ENCODE peak calls at places on chromosomes 13 and 19, in eight cellular contexts. P is AG09309, U is ELR, V is posterior cingulate gyrus, T is fibroblast of gingiva, M is Kasumi-1, Y is WTC11, J is iPS-NIHi11. X is an unnamed sample.

GRCh38 chr19:54162241-54162805 is 2.8 kb upstream of the LENG1 start:
- DNase-seq in P (no peak), U (peak; percentile 59), V (no peak), T (peak; percentile 51), M (peak; percentile 90), Y (peak; percentile 87), J (peak; percentile 65), X (peak; percentile 62)

GRCh38 chr13:108086678-108087077 is 128.7 kb downstream of the LIG4 start:
- DNase-seq in P (peak; percentile 5), U (peak; percentile 1), V (no peak), T (no peak), M (peak; percentile 45), Y (peak; percentile 29), J (no peak), X (peak; percentile 12)

GRCh38 chr19:58558066-58558622 is at the start of gene UBE2M:
- DNase-seq in P (no peak), U (peak; percentile 46), V (peak; percentile 81), T (peak; percentile 47), M (no peak), Y (peak; percentile 56), J (no peak), X (peak; percentile 39)

GRCh38 chr19:38699647-38700349 is 44.5 kb downstream of the CAPN12 start:
- DNase-seq in P (no peak), U (no peak), V (no peak), T (no peak), M (no peak), Y (no peak), J (no peak), X (no peak)

GRCh38 chr13:50320297-50320862 is 305.1 kb downstream of the KCNRG start:
- DNase-seq in P (peak; percentile 32), U (peak; percentile 82), V (no peak), T (peak; percentile 9), M (no peak), Y (no peak), J (no peak), X (peak; percentile 48)

GRCh38 chr13:31920301-31920818 is 111.2 kb upstream of the FRY start:
- DNase-seq in P (no peak), U (no peak), V (no peak), T (peak; percentile 3), M (peak; percentile 23), Y (no peak), J (no peak), X (peak; percentile 21)

GRCh38 chr19:51256053-51256682 is 5.3 kb downstream of the SIGLECL1 start:
- DNase-seq in P (no peak), U (no peak), V (no peak), T (no peak), M (no peak), Y (no peak), J (no peak), X (no peak)

GRCh38 chr19:33221641-33222040 is 4.0 kb downstream of the SLC7A10 start:
- DNase-seq in P (no peak), U (no peak), V (peak; percentile 63), T (no peak), M (no peak), Y (no peak), J (no peak), X (no peak)

GRCh38 chr13:27500806-27501534 is 50.6 kb upstream of the MTIF3 start:
- DNase-seq in P (no peak), U (no peak), V (no peak), T (no peak), M (no peak), Y (no peak), J (no peak), X (peak; percentile 47)

GRCh38 chr13:31731923-31732322 is 7.4 kb upstream of the RXFP2 start:
- DNase-seq in P (no peak), U (peak; percentile 33), V (no peak), T (no peak), M (peak; percentile 10), Y (no peak), J (no peak), X (no peak)

GRCh38 chr19:41991025-41991424 is 3.0 kb downstream of the ATP1A3 start:
- DNase-seq in P (no peak), U (no peak), V (peak; percentile 45), T (no peak), M (no peak), Y (no peak), J (no peak), X (no peak)

GRCh38 chr13:95882121-95882520 is 171.1 kb downstream of the UGGT2 start:
- DNase-seq in P (no peak), U (no peak), V (no peak), T (no peak), M (no peak), Y (no peak), J (no peak), X (no peak)

GRCh38 chr13:66780814-66781213 is 449.3 kb downstream of the PCDH9 start:
- DNase-seq in P (peak; percentile 14), U (peak; percentile 62), V (no peak), T (peak; percentile 43), M (no peak), Y (no peak), J (no peak), X (peak; percentile 43)

GRCh38 chr13:96252903-96253302 is 163.0 kb downstream of the HS6ST3 start:
- DNase-seq in P (no peak), U (no peak), V (no peak), T (no peak), M (no peak), Y (no peak), J (no peak), X (no peak)

GRCh38 chr19:51320258-51320657 is 8.8 kb downstream of the IGLON5 start:
- DNase-seq in P (no peak), U (no peak), V (peak; percentile 80), T (no peak), M (no peak), Y (no peak), J (peak; percentile 40), X (no peak)

GRCh38 chr13:94329277-94329676 is 150.2 kb downstream of the DCT start:
- DNase-seq in P (no peak), U (no peak), V (no peak), T (peak; percentile 28), M (no peak), Y (no peak), J (no peak), X (peak; percentile 73)

GRCh38 chr19:1027020-1027952 is 878 bp downstream of the CNN2 start:
- DNase-seq in P (no peak), U (peak; percentile 53), V (no peak), T (peak; percentile 35), M (peak; percentile 20), Y (no peak), J (no peak), X (peak; percentile 45)